ENCODE peak calls at places on chromosomes 6 and 20, in seven cellular contexts. S, O, F, P, C, L and X are unnamed samples.

GRCh38 chr6:20589266-20589665 is 55.0 kb downstream of the CDKAL1 start:
- DNase-seq in S (no peak), O (no peak), F (no peak), P (no peak), C (no peak), L (peak), X (no peak)

GRCh38 chr6:13617066-13617465 is 1.9 kb downstream of the NOL7 start:
- DNase-seq in S (no peak), O (no peak), F (no peak), P (no peak), C (no peak), L (no peak), X (no peak)

GRCh38 chr20:57301026-57301425 is 28.6 kb upstream of the SPO11 start:
- DNase-seq in S (no peak), O (no peak), F (no peak), P (no peak), C (no peak), L (no peak), X (no peak)

GRCh38 chr6:151025076-151025475 is 159.6 kb downstream of the MTHFD1L start:
- DNase-seq in S (no peak), O (peak), F (no peak), P (peak), C (no peak), L (no peak), X (no peak)

GRCh38 chr6:4352731-4353130 is 217.4 kb upstream of the ECI2 start:
- DNase-seq in S (no peak), O (no peak), F (no peak), P (no peak), C (no peak), L (no peak), X (no peak)

GRCh38 chr6:105153676-105154075 is 26.1 kb downstream of the POPDC3 start:
- DNase-seq in S (no peak), O (no peak), F (no peak), P (no peak), C (no peak), L (no peak), X (no peak)

GRCh38 chr6:112118034-112118433 is 30.6 kb downstream of the FAM229B start:
- DNase-seq in S (no peak), O (no peak), F (no peak), P (no peak), C (no peak), L (no peak), X (no peak)

GRCh38 chr6:60952500-60952899 is 1333.5 kb downstream of the KHDRBS2 start:
- DNase-seq in S (no peak), O (no peak), F (no peak), P (no peak), C (no peak), L (no peak), X (no peak)

GRCh38 chr6:42375007-42375635 is 76.6 kb downstream of the TRERF1 start:
- DNase-seq in S (no peak), O (no peak), F (no peak), P (no peak), C (no peak), L (no peak), X (no peak)

GRCh38 chr6:13292774-13293173 is 35.6 kb downstream of the TBC1D7 start:
- DNase-seq in S (no peak), O (no peak), F (no peak), P (no peak), C (no peak), L (no peak), X (no peak)

GRCh38 chr6:158572653-158573541 is 13.0 kb downstream of the TMEM181 start:
- DNase-seq in S (no peak), O (no peak), F (no peak), P (no peak), C (no peak), L (no peak), X (no peak)

GRCh38 chr6:23754197-23754596 is 371.8 kb upstream of the NRSN1 start:
- DNase-seq in S (no peak), O (no peak), F (no peak), P (no peak), C (no peak), L (no peak), X (no peak)

GRCh38 chr6:109172096-109172495 is 76.8 kb downstream of the CEP57L1 start:
- DNase-seq in S (no peak), O (no peak), F (no peak), P (no peak), C (no peak), L (no peak), X (no peak)

GRCh38 chr6:74597266-74597665 is 608.6 kb downstream of the COL12A1 start:
- DNase-seq in S (no peak), O (no peak), F (no peak), P (no peak), C (no peak), L (peak), X (no peak)

GRCh38 chr6:3370361-3371221 is 86.3 kb downstream of the SLC22A23 start:
- DNase-seq in S (no peak), O (no peak), F (peak), P (no peak), C (no peak), L (no peak), X (no peak)